ENCODE peak calls at places on chromosomes 1 and 21, in five cellular contexts. A is heart right ventricle, U is upper lobe of right lung, R is mesenchymal stem cell, F is lower lobe of right lung. C is an unnamed sample.

GRCh38 chr1:2928733-2929325 is 92.4 kb upstream of the ACTRT2 start:
- DNase-seq in A (no peak), U (no peak), R (no peak), F (no peak), C (no peak)

GRCh38 chr1:61115436-61115835 is 33.1 kb downstream of the NFIA start:
- DNase-seq in A (no peak), U (no peak), R (no peak), F (no peak), C (no peak)

GRCh38 chr1:176058686-176059085 is 148.4 kb downstream of the COP1 start:
- DNase-seq in A (no peak), U (no peak), R (peak; percentile 38), F (no peak), C (no peak)

GRCh38 chr1:110195196-110195595 is 14.9 kb upstream of the KCNC4 start:
- DNase-seq in A (no peak), U (no peak), R (no peak), F (no peak), C (no peak)

GRCh38 chr1:212683357-212683722 is 16.3 kb downstream of the BATF3 start:
- DNase-seq in A (no peak), U (peak; percentile 76), R (no peak), F (peak; percentile 77), C (no peak)

GRCh38 chr1:53697671-53698380 is 41.1 kb downstream of the GLIS1 start:
- DNase-seq in A (no peak), U (no peak), R (peak; percentile 76), F (no peak), C (no peak)

GRCh38 chr1:239317948-239318347 is 68.4 kb upstream of the CHRM3 start:
- DNase-seq in A (no peak), U (no peak), R (no peak), F (no peak), C (no peak)

GRCh38 chr1:45490121-45490622 is 791 bp downstream of the TESK2 start:
- DNase-seq in A (no peak), U (no peak), R (peak; percentile 51), F (no peak), C (no peak)

GRCh38 chr1:114342376-114342775 is 168.6 kb downstream of the TRIM33 start:
- DNase-seq in A (no peak), U (no peak), R (no peak), F (no peak), C (no peak)

GRCh38 chr1:193104496-193104905 is 713 bp downstream of the GLRX2 start:
- DNase-seq in A (peak; percentile 34), U (peak; percentile 85), R (no peak), F (peak; percentile 75), C (no peak)

GRCh38 chr1:230261918-230262650 is 164.0 kb downstream of the PGBD5 start:
- DNase-seq in A (no peak), U (peak; percentile 40), R (no peak), F (no peak), C (no peak)
- H3K36me3 ChIP-seq in A (peaks cover 24% of the 10 kb centered on the region), U (peaks cover 39% of the 10 kb centered on the region), R (peaks cover 60% of the 10 kb centered on the region), F (peaks cover 65% of the 10 kb centered on the region), C (no peaks in the 10 kb centered on the region)

GRCh38 chr1:78005347-78005722 is 596 bp downstream of the DNAJB4 start:
- DNase-seq in A (no peak), U (no peak), R (no peak), F (no peak), C (no peak)

GRCh38 chr1:78003882-78004718 is 639 bp upstream of the DNAJB4 start:
- DNase-seq in A (peak; percentile 57), U (no peak), R (peak; percentile 92), F (no peak), C (no peak)

GRCh38 chr1:78004719-78005346 is at the start of gene DNAJB4:
- DNase-seq in A (peak; percentile 91), U (no peak), R (peak; percentile 99), F (no peak), C (peak; percentile 72)

GRCh38 chr1:78005755-78006154 is 1.0 kb downstream of the DNAJB4 start:
- DNase-seq in A (peak; percentile 64), U (no peak), R (peak; percentile 83), F (no peak), C (no peak)

GRCh38 chr1:78003070-78003751 is 1.5 kb upstream of the DNAJB4 start:
- DNase-seq in A (no peak), U (no peak), R (no peak), F (no peak), C (no peak)
- H3K4me3 ChIP-seq in A (peak overlapping the region; percentile 11), U (no peak overlapping the region), R (no peak overlapping the region), F (peak overlapping the region; percentile 63), C (no peak overlapping the region)

GRCh38 chr1:4573521-4573920 is 80.9 kb upstream of the AJAP1 start:
- DNase-seq in A (no peak), U (no peak), R (no peak), F (no peak), C (no peak)
- H3K36me3 ChIP-seq in A (no peaks in the 10 kb centered on the region), U (no peaks in the 10 kb centered on the region), R (no peaks in the 10 kb centered on the region), F (no peaks in the 10 kb centered on the region), C (no peaks in the 10 kb centered on the region)

GRCh38 chr1:40986929-40987328 is 7.4 kb downstream of the CTPS1 start:
- DNase-seq in A (no peak), U (no peak), R (peak; percentile 44), F (no peak), C (no peak)
- H3K4me3 ChIP-seq in A (no peak overlapping the region), U (no peak overlapping the region), R (no peak overlapping the region), F (no peak overlapping the region), C (no peak overlapping the region)

DNA sequence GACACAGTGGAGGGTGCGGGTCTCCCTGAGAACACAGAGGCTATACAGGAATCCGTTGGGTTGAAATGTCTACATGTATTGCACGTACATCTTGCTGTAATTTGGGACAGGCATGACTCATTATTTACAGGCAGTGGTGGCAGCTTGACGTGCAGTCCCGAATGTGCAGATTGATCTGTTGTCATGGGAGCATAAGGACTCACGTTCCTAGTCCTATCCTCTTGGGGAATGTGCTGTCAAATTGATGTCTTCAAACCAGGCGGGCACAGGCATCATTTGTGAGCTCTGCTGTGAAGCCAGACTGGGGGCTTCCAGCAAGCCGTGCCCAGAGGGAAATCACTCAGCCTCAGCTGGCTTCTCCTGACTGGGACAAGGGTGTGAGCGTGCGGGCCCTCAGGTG is 40.5 kb downstream of the S100B start:
- DNase-seq in A (no peak), U (no peak), R (no peak), F (peak; percentile 23), C (no peak)
- H3K36me3 ChIP-seq in A (peaks cover 74% of the 10 kb centered on the region), U (peaks cover 94% of the 10 kb centered on the region), R (peaks cover 79% of the 10 kb centered on the region), F (peaks cover 97% of the 10 kb centered on the region), C (peaks cover 58% of the 10 kb centered on the region)

DNA sequence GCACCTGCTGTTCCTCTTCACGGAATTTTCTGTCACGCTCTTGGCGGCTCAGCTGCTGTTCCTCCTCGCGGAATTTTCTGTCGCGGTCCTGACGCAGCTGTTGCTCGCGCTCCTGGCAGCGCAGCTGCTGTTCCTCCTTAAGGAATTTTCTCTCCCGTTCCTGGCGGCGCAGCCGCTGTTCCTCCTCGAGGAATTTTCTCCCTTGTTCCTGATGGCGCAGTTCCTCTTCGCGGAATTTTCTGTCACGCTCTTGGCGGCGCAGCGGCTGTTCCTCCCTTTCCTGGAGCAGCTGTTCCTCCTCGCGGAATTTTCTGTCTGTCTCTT is 6.4 kb downstream of the TCHH start:
- DNase-seq in A (no peak), U (no peak), R (no peak), F (no peak), C (no peak)
- H3K4me3 ChIP-seq in A (peak overlapping the region; percentile 51), U (peak overlapping the region; percentile 30), R (no peak overlapping the region), F (peak overlapping the region; percentile 61), C (no peak overlapping the region)

GRCh38 chr1:228496084-228496483 is 8.9 kb downstream of the RNF187 start:
- DNase-seq in A (no peak), U (no peak), R (no peak), F (no peak), C (no peak)
- H3K36me3 ChIP-seq in A (peaks cover 31% of the 10 kb centered on the region), U (peaks cover 46% of the 10 kb centered on the region), R (peaks cover 47% of the 10 kb centered on the region), F (peaks cover 52% of the 10 kb centered on the region), C (peaks cover 5% of the 10 kb centered on the region)

DNA sequence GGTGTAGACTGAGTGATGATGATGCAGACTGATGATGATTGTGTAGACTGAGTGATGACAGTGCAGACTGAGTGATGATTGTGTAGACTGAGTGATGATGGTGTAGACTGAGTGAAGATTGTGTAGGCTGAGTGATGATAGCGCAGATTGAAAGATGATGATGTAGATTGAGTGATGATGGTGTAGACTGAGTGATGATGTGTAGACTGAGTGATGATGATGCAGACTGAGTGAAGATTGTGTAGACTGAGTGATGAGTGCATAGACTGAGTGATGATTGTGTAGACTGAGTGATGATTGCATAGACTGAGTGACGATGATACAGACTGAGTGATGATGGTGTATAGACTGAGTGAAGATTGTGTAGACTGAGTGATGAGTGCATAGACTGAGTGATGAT is 28.7 kb downstream of the FAM89A start:
- DNase-seq in A (no peak), U (no peak), R (no peak), F (no peak), C (no peak)
- H3K4me3 ChIP-seq in A (no peak overlapping the region), U (no peak overlapping the region), R (no peak overlapping the region), F (no peak overlapping the region), C (no peak overlapping the region)

DNA sequence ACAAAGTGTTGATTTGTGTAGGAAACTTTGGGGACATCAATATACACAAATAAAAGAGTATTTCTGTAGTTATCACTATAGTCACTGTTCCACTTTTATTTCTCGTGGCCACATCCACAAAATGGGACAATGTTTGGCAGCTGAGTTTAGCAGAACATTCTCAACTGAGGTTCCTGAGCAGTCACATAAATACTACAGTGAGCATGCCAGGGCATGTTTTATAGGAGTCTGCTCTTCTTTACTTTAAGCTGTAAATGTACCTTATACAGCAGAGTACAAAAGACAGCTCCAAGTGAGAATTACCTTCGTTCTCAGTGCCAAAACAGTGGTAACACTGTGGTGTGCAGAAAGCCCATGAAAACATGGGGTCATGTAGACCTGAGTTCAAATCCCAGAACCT is 5.0 kb downstream of the BTG3 start:
- DNase-seq in A (no peak), U (no peak), R (no peak), F (no peak), C (no peak)
- H3K36me3 ChIP-seq in A (peaks cover 6% of the 10 kb centered on the region), U (peaks cover 41% of the 10 kb centered on the region), R (peaks cover 4% of the 10 kb centered on the region), F (peaks cover 51% of the 10 kb centered on the region), C (peaks cover 72% of the 10 kb centered on the region)

GRCh38 chr1:235075121-235075954 is 53.3 kb downstream of the TOMM20 start:
- DNase-seq in A (peak; percentile 86), U (peak; percentile 88), R (peak; percentile 96), F (peak; percentile 81), C (no peak)
- H3K4me3 ChIP-seq in A (peak overlapping the region; percentile 10), U (peak overlapping the region; percentile 7), R (no peak overlapping the region), F (peak overlapping the region; percentile 4), C (no peak overlapping the region)